ENCODE peak calls at places on chromosomes 2 and 18, in six cellular contexts. K is heart right ventricle, F is transverse colon, G is coronary artery, W is colonic mucosa, V is nephron progenitor cell. B is an unnamed sample.

GRCh38 chr2:70990216-70990615 is 4.5 kb downstream of the TEX261 start:
- DNase-seq in V (no peak), W (no peak), G (no peak), K (no peak), F (no peak), B (peak)

GRCh38 chr2:233839447-233839820 is 14.9 kb downstream of the HJURP start:
- DNase-seq in W (no peak), V (no peak), K (no peak), G (peak), F (no peak), B (peak)

GRCh38 chr2:208228481-208228880 is 26.4 kb downstream of the IDH1 start:
- DNase-seq in W (no peak), K (no peak), V (no peak), G (no peak), F (no peak), B (no peak)

GRCh38 chr2:23467618-23468017 is 82.6 kb downstream of the KLHL29 start:
- DNase-seq in W (no peak), F (no peak), K (no peak), V (no peak), G (peak), B (no peak)

GRCh38 chr2:191677091-191677645 is 768 bp upstream of the NABP1 start:
- DNase-seq in G (no peak), F (peak), K (no peak), V (no peak), W (no peak), B (no peak)

GRCh38 chr18:79397830-79398761 is 2.4 kb downstream of the NFATC1 start:
- DNase-seq in G (no peak), V (no peak), K (no peak), W (no peak), F (no peak), B (no peak)

GRCh38 chr2:237202288-237203030 is 116.8 kb downstream of the COPS8 start:
- DNase-seq in W (no peak), G (no peak), V (no peak), K (no peak), F (no peak), B (no peak)

GRCh38 chr2:16246911-16247310 is 306.6 kb downstream of the MYCN start:
- DNase-seq in K (no peak), F (no peak), W (no peak), V (no peak), G (no peak), B (peak)

GRCh38 chr2:241300000-241300399 is 15.5 kb downstream of the HDLBP start:
- DNase-seq in K (no peak), W (no peak), G (no peak), F (no peak), V (no peak), B (no peak)

GRCh38 chr2:72934683-72935610 is 17.6 kb downstream of the EMX1 start:
- DNase-seq in W (peak), F (peak), V (no peak), K (no peak), G (no peak), B (no peak)

GRCh38 chr2:168212866-168213265 is 34.5 kb downstream of the STK39 start:
- DNase-seq in W (no peak), G (no peak), F (no peak), K (no peak), V (no peak), B (no peak)

GRCh38 chr2:166614027-166614426 is 120.0 kb upstream of the SCN7A start:
- DNase-seq in F (no peak), G (no peak), W (no peak), V (no peak), K (no peak), B (no peak)

GRCh38 chr2:60839126-60839813 is 42.1 kb upstream of the REL start:
- DNase-seq in V (no peak), K (no peak), W (no peak), F (no peak), G (no peak), B (no peak)

GRCh38 chr2:218381916-218382366 is at the start of gene SLC11A1:
- DNase-seq in V (no peak), K (peak), G (peak), W (no peak), F (peak), B (no peak)

GRCh38 chr18:22268641-22269128 is 99.3 kb downstream of the GATA6 start:
- DNase-seq in K (no peak), F (no peak), V (no peak), G (no peak), W (no peak), B (no peak)

GRCh38 chr2:151973901-151974199 is 125.0 kb downstream of the CACNB4 start:
- DNase-seq in F (no peak), V (peak), G (no peak), K (no peak), W (no peak), B (no peak)

GRCh38 chr2:18883626-18884456 is 294.5 kb upstream of the NT5C1B start:
- DNase-seq in V (no peak), G (no peak), F (no peak), W (no peak), K (no peak), B (no peak)

GRCh38 chr2:64283641-64284371 is 139.6 kb upstream of the PELI1 start:
- DNase-seq in W (no peak), F (peak), G (no peak), K (no peak), V (no peak), B (no peak)

GRCh38 chr2:115057473-115057872 is 615.0 kb downstream of the DPP10 start:
- DNase-seq in G (no peak), W (no peak), F (no peak), K (no peak), V (no peak), B (no peak)

GRCh38 chr2:122755281-122755780 is 999.9 kb downstream of the TSN start:
- DNase-seq in V (no peak), K (no peak), F (no peak), G (no peak), W (no peak), B (no peak)

GRCh38 chr18:30889582-30890301 is 152.8 kb downstream of the DSC3 start:
- DNase-seq in G (no peak), F (no peak), K (no peak), W (no peak), V (peak), B (no peak)

GRCh38 chr2:28626376-28626775 is 125.3 kb upstream of the PPP1CB start:
- DNase-seq in F (no peak), G (no peak), W (no peak), K (no peak), V (no peak), B (no peak)

GRCh38 chr18:49241852-49242251 is 218.6 kb downstream of the DYM start:
- DNase-seq in F (no peak), V (no peak), W (no peak), K (no peak), G (no peak), B (no peak)

GRCh38 chr2:169476459-169476858 is 2.8 kb upstream of the BBS5 start:
- DNase-seq in G (no peak), V (no peak), F (no peak), K (no peak), W (no peak), B (no peak)

GRCh38 chr2:169478339-169478738 is 955 bp upstream of the BBS5 start:
- DNase-seq in W (no peak), K (no peak), V (no peak), F (peak), G (no peak), B (no peak)

GRCh38 chr2:169478745-169479256 is 493 bp upstream of the BBS5 start:
- DNase-seq in F (no peak), K (no peak), W (no peak), V (no peak), G (no peak), B (no peak)

GRCh38 chr2:169480079-169480465 is 778 bp downstream of the BBS5 start:
- DNase-seq in V (no peak), F (no peak), W (no peak), G (no peak), K (no peak), B (no peak)

GRCh38 chr2:169479257-169480078 is at the start of gene BBS5:
- DNase-seq in F (peak), V (peak), K (peak), W (peak), G (peak), B (peak)
- TF ChIP-seq CTCF in F (peak), V (peak), K (peak), W (peak), G (no peak), B (peak)

DNA sequence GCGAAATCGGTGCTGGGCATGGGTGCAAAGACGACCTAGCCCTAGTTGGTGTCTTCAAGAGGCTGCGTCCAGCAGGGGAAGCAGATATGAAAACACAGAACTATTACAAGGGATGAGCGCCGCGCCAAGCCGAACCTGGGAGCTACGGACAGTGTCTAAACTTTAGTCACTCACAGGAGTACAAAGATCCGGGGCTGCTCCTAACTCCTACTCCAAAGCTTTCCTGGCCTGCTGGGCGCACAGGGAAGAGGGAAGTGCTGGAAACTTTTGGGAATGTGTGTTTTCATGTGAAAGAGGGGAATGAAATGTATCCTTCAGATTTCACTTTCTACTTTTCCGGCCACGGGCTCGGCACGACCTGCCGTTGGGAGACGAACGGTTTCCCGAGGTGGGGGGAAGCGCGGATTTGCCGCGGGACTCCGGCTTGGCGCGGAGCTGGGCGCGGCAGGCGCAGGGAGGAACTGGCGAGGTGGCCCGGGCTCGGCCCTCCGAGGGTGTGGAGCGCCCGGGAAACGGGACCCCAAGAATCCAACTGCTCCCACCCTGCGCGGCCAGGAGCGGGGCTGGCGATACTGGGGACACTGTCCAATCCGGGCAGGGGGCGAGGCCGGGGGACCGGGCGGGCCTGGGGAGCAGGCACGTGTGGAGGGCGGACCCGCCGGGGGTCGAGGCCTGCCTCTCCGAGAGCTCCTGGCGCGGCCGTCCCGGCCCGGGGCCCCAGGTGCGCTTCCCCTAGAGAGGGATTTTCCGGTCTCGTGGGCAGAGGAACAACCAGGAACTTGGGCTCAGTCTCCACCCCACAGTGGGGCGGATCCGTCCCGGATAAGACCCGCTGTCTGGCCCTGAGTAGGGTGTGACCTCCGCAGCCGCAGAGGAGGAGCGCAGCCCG is at the start of gene ANXA4:
- DNase-seq in W (peak), G (peak), V (peak), F (peak), K (peak), B (peak)
- TF ChIP-seq CTCF in W (no peak), G (no peak), V (no peak), F (peak), K (no peak), B (peak)

DNA sequence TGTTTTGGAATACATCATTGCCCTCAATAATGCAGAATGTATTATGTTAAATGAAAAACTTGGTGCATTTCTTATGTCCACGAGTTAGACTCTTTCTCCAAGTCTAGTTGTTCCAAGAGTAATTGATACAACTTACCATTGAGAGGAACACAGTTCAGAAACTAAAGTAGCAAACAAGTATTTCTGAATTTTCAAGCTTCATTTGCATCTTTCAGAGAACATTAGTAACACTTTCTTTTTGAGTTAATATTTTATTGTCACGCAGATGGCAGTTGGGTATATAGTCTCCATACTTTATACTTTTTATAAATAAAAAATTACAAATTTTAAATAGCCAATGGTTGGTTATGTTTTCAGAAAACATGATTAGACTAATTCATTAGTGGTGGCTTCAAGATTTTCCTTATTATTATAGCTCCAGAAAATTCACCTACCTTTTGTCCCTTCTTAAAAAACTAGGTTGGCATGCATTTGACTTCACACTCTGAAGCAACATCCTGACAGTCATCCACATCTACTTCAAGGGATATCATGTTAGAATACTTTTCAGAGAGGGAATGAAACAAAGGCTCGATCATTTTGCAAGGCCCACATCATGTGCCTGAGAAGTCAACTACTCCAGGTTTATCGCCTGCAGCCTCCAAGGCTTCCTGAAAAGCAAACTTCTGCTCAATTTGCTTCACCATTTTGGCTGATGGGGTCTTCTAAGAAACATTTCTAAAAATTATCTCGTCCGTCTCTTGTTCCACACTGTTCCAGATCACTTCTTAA is 29.9 kb downstream of the LYPD6B start:
- DNase-seq in F (no peak), V (no peak), W (no peak), G (no peak), K (no peak), B (no peak)
- TF ChIP-seq CTCF in F (no peak), V (no peak), W (no peak), G (no peak), K (no peak), B (no peak)

DNA sequence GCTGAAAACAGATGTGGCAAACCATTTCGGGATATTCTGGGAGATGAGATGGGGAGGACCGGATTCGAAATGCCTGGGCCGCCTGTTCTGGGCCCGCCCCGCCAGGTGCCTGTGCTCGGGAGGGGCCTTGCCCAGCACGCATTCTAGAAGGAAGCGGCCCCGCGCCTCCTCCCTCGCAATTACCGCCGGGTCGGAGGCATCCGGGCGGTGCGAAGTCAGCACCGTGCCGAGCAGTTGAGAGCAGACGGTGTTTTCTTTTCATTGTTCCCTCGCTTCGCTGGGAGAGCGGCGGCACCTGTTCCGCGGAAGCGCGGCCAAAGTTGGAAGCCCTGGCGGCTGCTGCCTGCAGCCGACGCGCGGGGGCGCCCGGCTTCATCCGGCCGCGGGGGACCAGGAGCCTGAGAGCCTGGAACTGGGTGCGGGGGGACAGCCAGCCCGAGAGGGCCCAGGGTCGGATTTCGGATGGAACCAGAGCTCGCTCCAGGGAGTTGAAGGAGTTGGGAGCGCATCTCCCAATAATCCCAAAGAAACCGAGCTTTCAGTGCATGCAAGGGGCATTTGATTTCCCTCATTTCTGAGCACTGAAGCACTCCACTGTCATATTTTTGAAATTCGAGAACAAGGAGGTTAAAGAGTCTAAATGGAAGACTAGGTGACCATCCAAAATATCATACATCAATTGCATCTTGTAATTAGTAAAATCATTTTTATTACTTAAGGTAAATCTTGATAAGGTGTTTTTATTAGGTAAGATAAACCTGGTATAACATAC is 241.8 kb upstream of the RAB12 start:
- DNase-seq in F (peak), V (peak), K (peak), W (peak), G (no peak), B (no peak)
- TF ChIP-seq CTCF in F (peak), V (peak), K (peak), W (peak), G (peak), B (peak)